ENCODE peak calls at places on chromosomes 5 and 9, in seven cellular contexts. Y is HepG2, B is HCT116, Q is H1, N is K562, U is SK-N-SH, A is GM12878. R is an unnamed sample.

GRCh38 chr5:146690880-146691355 is 174.9 kb upstream of the GPR151 start:
- DNase-seq in N (no peak), Q (no peak), U (peak; percentile 66), A (no peak), B (no peak), Y (no peak), R (no peak)

GRCh38 chr9:10251490-10251889 is 361.3 kb downstream of the PTPRD start:
- DNase-seq in Y (peak; percentile 2), A (no peak), N (no peak), B (no peak), Q (no peak), U (no peak), R (no peak)

GRCh38 chr9:113941056-113941455 is 64.9 kb downstream of the ZNF618 start:
- DNase-seq in Q (no peak), Y (no peak), U (no peak), N (no peak), B (no peak), A (no peak), R (no peak)

GRCh38 chr5:85293139-85293785 is 908.6 kb upstream of the EDIL3 start:
- DNase-seq in U (no peak), N (no peak), A (no peak), Y (peak; percentile 11), Q (no peak), B (no peak), R (peak; percentile 1)

GRCh38 chr5:105907016-105907415 is 1763.7 kb downstream of the EFNA5 start:
- DNase-seq in Q (no peak), B (no peak), U (no peak), Y (no peak), A (no peak), N (no peak), R (no peak)

GRCh38 chr9:12771891-12772290 is 2.9 kb upstream of the LURAP1L start:
- DNase-seq in A (no peak), Y (no peak), Q (no peak), N (no peak), U (no peak), B (no peak), R (no peak)

GRCh38 chr5:140189977-140190867 is 15.2 kb downstream of the CYSTM1 start:
- DNase-seq in N (peak; percentile 36), U (no peak), B (no peak), Q (no peak), Y (no peak), A (no peak), R (peak; percentile 89)

GRCh38 chr9:8877753-8878494 is 1078.3 kb upstream of the DMAC1 start:
- DNase-seq in A (no peak), Y (no peak), U (no peak), B (no peak), N (no peak), Q (no peak), R (no peak)

GRCh38 chr5:166370928-166371690 is 1920.3 kb upstream of the WWC1 start:
- DNase-seq in A (no peak), N (no peak), Q (no peak), U (no peak), Y (no peak), B (no peak), R (peak; percentile 22)

GRCh38 chr5:61048534-61048933 is 103.5 kb downstream of the NDUFAF2 start:
- DNase-seq in A (no peak), N (no peak), Y (no peak), U (no peak), B (peak; percentile 88), Q (no peak), R (no peak)

GRCh38 chr9:128203024-128203841 is at the start of gene DNM1:
- DNase-seq in A (no peak), Q (peak; percentile 82), U (peak; percentile 99), Y (no peak), B (no peak), N (peak; percentile 100), R (no peak)

GRCh38 chr9:136243631-136244030 is 2.0 kb downstream of the QSOX2 start:
- DNase-seq in B (no peak), N (no peak), A (peak; percentile 27), U (no peak), Y (no peak), Q (no peak), R (no peak)

GRCh38 chr5:1507016-1507375 is 16.8 kb downstream of the LPCAT1 start:
- DNase-seq in U (no peak), A (no peak), Y (no peak), Q (no peak), B (no peak), N (no peak), R (no peak)

GRCh38 chr9:132547976-132548730 is 34.3 kb upstream of the BARHL1 start:
- DNase-seq in Q (no peak), N (no peak), Y (no peak), A (no peak), B (no peak), U (no peak), R (no peak)

GRCh38 chr9:88429595-88430430 is 41.6 kb downstream of the SPIN1 start:
- DNase-seq in Q (no peak), Y (no peak), B (no peak), N (no peak), U (no peak), A (no peak), R (no peak)

GRCh38 chr9:101028346-101029299 is at the start of gene PLPPR1:
- DNase-seq in Q (peak; percentile 85), B (no peak), A (no peak), Y (peak; percentile 89), N (no peak), U (peak; percentile 78), R (no peak)

GRCh38 chr9:38405841-38406240 is 13.3 kb downstream of the ALDH1B1 start:
- DNase-seq in Q (no peak), B (no peak), U (no peak), Y (no peak), A (no peak), N (no peak), R (no peak)

GRCh38 chr5:73485715-73486114 is 12.5 kb upstream of the BTF3 start:
- DNase-seq in A (no peak), B (no peak), U (no peak), Y (no peak), Q (no peak), N (no peak), R (no peak)

GRCh38 chr9:83509372-83509771 is 28.8 kb downstream of the FRMD3 start:
- DNase-seq in Q (no peak), Y (no peak), U (no peak), A (no peak), B (no peak), N (no peak), R (no peak)

GRCh38 chr9:124941689-124942561 is 1.0 kb upstream of the GOLGA1 start:
- DNase-seq in N (no peak), A (peak; percentile 19), Y (peak; percentile 29), Q (peak; percentile 46), B (peak; percentile 2), U (peak; percentile 14), R (no peak)

GRCh38 chr5:96601811-96602244 is 60.3 kb upstream of the CAST start:
- DNase-seq in U (peak; percentile 67), A (peak; percentile 16), Y (peak; percentile 56), Q (peak; percentile 58), B (peak; percentile 53), N (peak; percentile 75), R (peak; percentile 67)

GRCh38 chr5:73946926-73947455 is 321.0 kb downstream of the ARHGEF28 start:
- DNase-seq in B (no peak), U (no peak), A (no peak), Q (no peak), N (no peak), Y (no peak), R (no peak)

GRCh38 chr5:53453898-53454837 is 26.3 kb upstream of the FST start:
- DNase-seq in N (no peak), Q (no peak), U (no peak), Y (peak; percentile 55), A (no peak), B (no peak), R (no peak)

GRCh38 chr9:101325053-101325452 is 59.8 kb downstream of the BAAT start:
- DNase-seq in Q (no peak), B (no peak), Y (peak; percentile 70), U (no peak), A (no peak), N (no peak), R (no peak)

GRCh38 chr9:136947955-136948510 is 3.0 kb downstream of the C8G start:
- DNase-seq in U (peak; percentile 78), Q (peak; percentile 82), N (peak; percentile 38), B (peak; percentile 35), Y (peak; percentile 64), A (no peak), R (no peak)

GRCh38 chr5:149855371-149855770 is 89.2 kb downstream of the PDE6A start:
- DNase-seq in Y (no peak), Q (no peak), B (no peak), U (no peak), A (no peak), N (no peak), R (no peak)

GRCh38 chr5:39794511-39794910 is 369.7 kb upstream of the DAB2 start:
- DNase-seq in Q (no peak), N (no peak), Y (no peak), U (no peak), A (no peak), B (no peak), R (no peak)

GRCh38 chr9:104772707-104773106 is 8.8 kb downstream of the NIPSNAP3B start:
- DNase-seq in U (no peak), Q (no peak), B (no peak), Y (no peak), N (no peak), A (no peak), R (no peak)

GRCh38 chr9:104412238-104412637 is 91.8 kb upstream of the OR13F1 start:
- DNase-seq in Q (no peak), B (peak; percentile 1), N (no peak), Y (no peak), U (no peak), A (no peak), R (no peak)

DNA sequence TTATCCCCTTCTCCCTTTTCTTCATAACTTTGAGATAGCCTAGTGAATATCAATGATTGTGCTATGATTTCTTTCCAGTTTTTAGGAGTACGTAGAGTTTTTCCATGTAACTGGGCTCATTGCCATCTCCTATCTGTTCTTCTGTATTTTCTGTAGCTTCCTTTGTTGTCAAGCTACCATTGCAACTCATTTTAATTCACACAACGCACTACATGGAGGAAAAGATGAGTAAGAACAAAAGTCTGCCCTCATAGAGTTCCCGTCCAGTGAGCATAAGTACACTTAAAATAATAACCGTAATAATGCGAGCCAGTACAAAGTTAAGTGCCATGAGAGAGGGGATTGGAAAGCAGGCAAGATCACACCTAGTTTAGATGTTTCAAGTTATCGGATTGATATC is 177.7 kb downstream of the PAM start:
- DNase-seq in N (no peak), Q (no peak), Y (no peak), U (no peak), A (no peak), B (no peak), R (no peak)
- TF ChIP-seq SIN3A in N (no peak), Q (no peak), Y (no peak), U (no peak), A (no peak), B (no peak), R (no peak)

GRCh38 chr9:35839926-35840325 is 10.9 kb downstream of the TMEM8B start:
- DNase-seq in B (no peak), N (no peak), Y (no peak), U (no peak), Q (no peak), A (no peak), R (no peak)
- TF ChIP-seq SIN3A in B (no peak), N (no peak), Y (no peak), U (no peak), Q (no peak), A (no peak), R (no peak)

GRCh38 chr9:129606161-129607025 is 14.5 kb downstream of the C9orf50 start:
- DNase-seq in Q (no peak), Y (peak; percentile 88), B (no peak), A (no peak), U (no peak), N (no peak), R (no peak)
- TF ChIP-seq SIN3A in Q (no peak), Y (no peak), B (no peak), A (no peak), U (no peak), N (no peak), R (no peak)

GRCh38 chr9:15357050-15357653 is 50.1 kb upstream of the TTC39B start:
- DNase-seq in Q (peak; percentile 57), B (no peak), U (no peak), Y (peak; percentile 60), N (no peak), A (no peak), R (no peak)
- TF ChIP-seq SIN3A in Q (no peak), B (no peak), U (no peak), Y (no peak), N (no peak), A (no peak), R (no peak)

R was measured in Panc1.